ENCODE peak calls at places on chromosomes 13 and 19, in eight cellular contexts. N is bronchial epithelial cell, L is IMR-90, A is NCI-H510A treated with DMSO at 0.1 percent for 48 hours, X is GM04503, M is HCT116, H is AG20443, R is neural progenitor cell. I is an unnamed sample.
A peak's percentile ranks its signal among the peaks of the same experiment; 100 is the strongest.

GRCh38 chr19:54282706-54283105 is 1.8 kb upstream of the LILRB2 start:
- DNase-seq in N (no peak), L (no peak), A (no peak), X (no peak), M (no peak), H (no peak), R (no peak), I (no peak)

GRCh38 chr19:35899547-35900214 is 659 bp downstream of the NFKBID start:
- DNase-seq in N (peak; percentile 68), L (peak; percentile 81), A (peak; percentile 34), X (no peak), M (peak; percentile 72), H (peak; percentile 92), R (peak; percentile 67), I (peak; percentile 82)

GRCh38 chr13:88248393-88248792 is 577.2 kb downstream of the SLITRK5 start:
- DNase-seq in N (no peak), L (no peak), A (no peak), X (no peak), M (no peak), H (no peak), R (peak; percentile 38), I (no peak)

GRCh38 chr19:4488496-4488895 is 16.4 kb downstream of the HDGFL2 start:
- DNase-seq in N (no peak), L (no peak), A (no peak), X (no peak), M (no peak), H (peak; percentile 3), R (no peak), I (no peak)

GRCh38 chr13:25860862-25861261 is 191.0 kb downstream of the SHISA2 start:
- DNase-seq in N (peak; percentile 83), L (peak; percentile 33), A (no peak), X (no peak), M (no peak), H (no peak), R (no peak), I (no peak)

GRCh38 chr13:51015973-51016372 is 95.1 kb downstream of the C13orf42 start:
- DNase-seq in N (peak; percentile 47), L (no peak), A (peak; percentile 37), X (no peak), M (no peak), H (no peak), R (no peak), I (no peak)

GRCh38 chr13:32017449-32017848 is 14.1 kb upstream of the FRY start:
- DNase-seq in N (no peak), L (no peak), A (no peak), X (no peak), M (no peak), H (no peak), R (no peak), I (no peak)

GRCh38 chr13:24064258-24064860 is 96.2 kb upstream of the SPATA13 start:
- DNase-seq in N (no peak), L (no peak), A (no peak), X (no peak), M (no peak), H (no peak), R (no peak), I (no peak)

GRCh38 chr19:8335343-8336071 is 7.6 kb downstream of the KANK3 start:
- DNase-seq in N (no peak), L (no peak), A (no peak), X (no peak), M (no peak), H (no peak), R (no peak), I (no peak)

GRCh38 chr19:44961821-44962220 is 6.6 kb downstream of the CLPTM1 start:
- DNase-seq in N (no peak), L (no peak), A (no peak), X (no peak), M (no peak), H (no peak), R (no peak), I (no peak)

GRCh38 chr13:100443998-100444328 is 144.6 kb downstream of the GGACT start:
- DNase-seq in N (no peak), L (no peak), A (no peak), X (no peak), M (no peak), H (no peak), R (no peak), I (no peak)

GRCh38 chr13:94558721-94559120 is 37.2 kb downstream of the TGDS start:
- DNase-seq in N (no peak), L (no peak), A (no peak), X (no peak), M (no peak), H (no peak), R (no peak), I (no peak)

I was measured in LoVo.